ENCODE peak calls at places on chromosomes 3 and 15, in four cellular contexts. A is cardiac muscle cell, C is left ventricle myocardium inferior, B is AG04450. T is an unnamed sample.

GRCh38 chr3:176926034-176926433 is 271.2 kb downstream of the TBL1XR1 start:
- DNase-seq in A (no peak), C (no peak), B (no peak), T (no peak)

GRCh38 chr3:174099724-174100123 is 702.2 kb downstream of the NLGN1 start:
- DNase-seq in A (no peak), C (no peak), B (no peak), T (no peak)

GRCh38 chr3:52836991-52837390 is 2.2 kb upstream of the MUSTN1 start:
- DNase-seq in A (no peak), C (no peak), B (no peak), T (no peak)

GRCh38 chr3:123783050-123783724 is 100.9 kb downstream of the MYLK start:
- DNase-seq in A (no peak), C (no peak), B (no peak), T (no peak)

GRCh38 chr3:111582114-111582461 is 13.1 kb downstream of the ZBED2 start:
- DNase-seq in A (peak), C (no peak), B (peak), T (no peak)

GRCh38 chr3:197298341-197298857 is at the start of gene DLG1:
- DNase-seq in A (peak), C (peak), B (peak), T (peak)

GRCh38 chr3:108296239-108296638 is at the start of gene HHLA2:
- DNase-seq in A (no peak), C (no peak), B (no peak), T (no peak)

GRCh38 chr3:186571644-186572013 is 1.1 kb downstream of the DNAJB11 start:
- DNase-seq in A (no peak), C (no peak), B (no peak), T (no peak)

GRCh38 chr3:125212096-125212508 is 446 bp downstream of the SLC12A8 start:
- DNase-seq in A (no peak), C (no peak), B (no peak), T (no peak)

GRCh38 chr15:31843426-31844055 is 186.8 kb upstream of the CHRNA7 start:
- DNase-seq in A (no peak), C (no peak), B (no peak), T (no peak)

GRCh38 chr3:48598323-48599076 is 3.4 kb upstream of the COL7A1 start:
- DNase-seq in A (peak), C (peak), B (peak), T (no peak)

GRCh38 chr3:32872487-32873382 is 54.9 kb downstream of the TRIM71 start:
- DNase-seq in A (peak), C (no peak), B (no peak), T (no peak)

GRCh38 chr3:168545591-168545990 is 449.9 kb upstream of the GOLIM4 start:
- DNase-seq in A (peak), C (peak), B (no peak), T (no peak)

GRCh38 chr3:140292684-140293083 is 357.7 kb downstream of the CLSTN2 start:
- DNase-seq in A (peak), C (peak), B (no peak), T (no peak)

GRCh38 chr15:79185199-79185598 is 94.6 kb upstream of the RASGRF1 start:
- DNase-seq in A (no peak), C (no peak), B (no peak), T (no peak)

GRCh38 chr15:40270246-40270995 is 12.4 kb downstream of the ANKRD63 start:
- DNase-seq in A (no peak), C (no peak), B (no peak), T (no peak)

GRCh38 chr15:40273428-40273827 is 9.4 kb downstream of the ANKRD63 start:
- DNase-seq in A (no peak), C (no peak), B (no peak), T (no peak)

GRCh38 chr15:40271915-40272712 is 10.8 kb downstream of the ANKRD63 start:
- DNase-seq in A (no peak), C (no peak), B (no peak), T (no peak)

GRCh38 chr15:40274350-40275274 is 8.3 kb downstream of the ANKRD63 start:
- DNase-seq in A (peak), C (peak), B (peak), T (peak)

GRCh38 chr15:40272713-40273056 is 10.2 kb downstream of the ANKRD63 start:
- DNase-seq in A (no peak), C (no peak), B (no peak), T (no peak)
- TF ChIP-seq CTCF in A (no peak), C (no peak), B (peak), T (no peak)

DNA sequence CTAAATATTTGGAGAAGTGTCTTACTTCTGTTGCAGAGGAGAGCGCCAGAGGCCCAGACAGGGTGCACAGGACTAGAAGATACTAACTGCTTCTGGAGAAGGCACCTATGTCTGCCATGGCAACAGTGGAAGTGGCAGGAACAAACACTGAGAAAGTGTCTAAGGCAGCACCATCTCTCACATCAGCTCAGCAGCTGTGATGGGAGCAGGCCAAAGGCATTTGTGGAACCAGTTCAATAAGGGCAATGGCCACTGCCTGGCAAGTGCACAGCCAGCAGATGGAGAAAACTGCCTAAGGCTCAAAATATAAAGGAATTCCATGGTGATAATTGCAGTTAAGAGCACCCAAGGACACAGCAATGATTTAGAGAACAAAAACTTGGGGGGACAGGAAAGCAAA is 563.0 kb upstream of the CCDC54 start:
- DNase-seq in A (peak), C (peak), B (no peak), T (no peak)
- TF ChIP-seq CTCF in A (no peak), C (no peak), B (no peak), T (no peak)

GRCh38 chr15:90660195-90660995 is 56.8 kb upstream of the BLM start:
- DNase-seq in A (peak), C (peak), B (peak), T (peak)

GRCh38 chr15:90666135-90666909 is 50.8 kb upstream of the BLM start:
- DNase-seq in A (no peak), C (no peak), B (no peak), T (no peak)

GRCh38 chr15:90665288-90666134 is 51.6 kb upstream of the BLM start:
- DNase-seq in A (peak), C (peak), B (no peak), T (no peak)

GRCh38 chr15:90667063-90667754 is 49.9 kb upstream of the BLM start:
- DNase-seq in A (no peak), C (no peak), B (no peak), T (no peak)

DNA sequence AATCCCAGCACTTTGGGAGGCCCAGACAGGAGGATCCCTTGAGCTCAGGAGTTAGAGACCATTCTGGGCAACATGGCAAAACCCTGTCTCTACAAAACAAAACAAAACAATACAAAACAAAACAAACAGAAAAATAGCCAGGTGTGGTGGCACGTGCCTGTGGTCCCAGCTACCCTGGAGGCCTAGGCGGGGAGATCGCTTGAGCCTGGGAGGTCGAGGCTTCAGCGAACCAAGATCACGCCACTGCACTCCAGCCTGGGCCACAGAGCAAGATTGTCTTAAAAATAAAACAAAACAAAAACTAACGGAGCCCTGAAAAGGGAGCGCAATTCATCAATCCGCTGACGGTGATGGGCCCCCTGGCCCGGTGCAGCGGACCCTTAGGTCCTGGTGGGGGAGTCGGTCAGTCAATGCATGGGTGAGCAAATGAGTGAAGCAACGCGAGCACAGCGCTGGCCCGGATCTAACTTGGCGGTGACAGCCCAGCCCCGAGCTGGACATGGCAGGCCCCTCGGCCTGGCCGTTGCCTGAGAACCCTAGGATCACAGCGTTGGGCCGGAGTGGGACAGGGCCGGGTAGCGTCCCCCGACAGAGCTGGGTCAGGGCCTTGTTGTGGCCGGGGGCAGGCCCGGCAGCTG is 52.4 kb upstream of the BLM start:
- DNase-seq in A (peak), C (peak), B (no peak), T (peak)
- TF ChIP-seq CTCF in A (peak), C (no peak), B (peak), T (no peak)

DNA sequence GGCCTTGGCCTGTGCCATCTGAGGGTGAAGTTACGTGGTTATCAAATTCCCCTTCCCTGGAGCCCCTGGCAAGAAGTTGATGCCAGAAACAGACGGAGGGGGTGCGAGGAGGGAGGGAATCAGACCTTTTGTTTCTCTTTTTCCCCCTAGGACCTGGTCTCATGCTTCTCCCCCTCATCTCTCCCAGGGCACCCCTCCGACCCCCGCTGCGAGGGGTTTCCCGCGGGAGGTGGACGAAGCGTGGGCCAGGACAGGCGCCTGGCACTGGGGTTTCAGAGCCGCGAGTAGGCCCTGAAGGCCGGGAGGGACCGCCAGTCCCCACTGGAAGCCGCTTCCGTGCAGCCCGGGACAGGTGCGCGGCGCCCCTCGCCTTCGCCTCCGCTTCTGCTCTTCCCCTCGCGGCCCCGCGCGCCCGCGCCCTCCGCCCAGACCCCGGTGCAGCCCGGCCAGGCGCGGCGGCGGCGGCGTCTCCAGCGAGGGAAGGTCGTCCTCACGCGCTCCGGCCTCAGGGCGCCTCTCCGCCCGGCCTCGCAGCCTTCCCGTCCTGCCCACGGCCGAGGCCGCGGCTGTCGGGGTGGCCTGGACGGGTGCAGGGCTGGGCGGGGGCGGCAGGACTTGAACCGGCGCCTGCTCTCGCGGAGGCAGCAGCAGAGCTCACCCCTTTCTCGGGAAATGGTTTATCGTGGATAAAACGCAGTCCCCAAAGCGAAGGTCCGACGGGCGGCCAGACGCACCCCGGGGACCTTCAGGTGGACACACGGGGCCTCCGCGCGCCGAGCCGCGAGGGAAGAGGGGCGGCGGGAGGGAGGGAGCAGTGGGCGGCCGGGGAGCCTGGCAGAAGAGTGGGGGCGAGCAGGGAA is 31.5 kb upstream of the ADAMTS17 start:
- DNase-seq in A (no peak), C (no peak), B (no peak), T (no peak)
- TF ChIP-seq CTCF in A (no peak), C (no peak), B (no peak), T (no peak)

GRCh38 chr15:64092075-64092820 is 1.4 kb downstream of the CIAO2A start:
- DNase-seq in A (no peak), C (no peak), B (no peak), T (no peak)

GRCh38 chr15:64095431-64095794 is 369 bp upstream of the SNX1 start:
- DNase-seq in A (no peak), C (no peak), B (no peak), T (no peak)

GRCh38 chr15:64093627-64094417 is at the start of gene CIAO2A:
- DNase-seq in A (peak), C (peak), B (peak), T (peak)

GRCh38 chr15:64090527-64090926 is 3.1 kb downstream of the CIAO2A start:
- DNase-seq in A (no peak), C (no peak), B (no peak), T (peak)

DNA sequence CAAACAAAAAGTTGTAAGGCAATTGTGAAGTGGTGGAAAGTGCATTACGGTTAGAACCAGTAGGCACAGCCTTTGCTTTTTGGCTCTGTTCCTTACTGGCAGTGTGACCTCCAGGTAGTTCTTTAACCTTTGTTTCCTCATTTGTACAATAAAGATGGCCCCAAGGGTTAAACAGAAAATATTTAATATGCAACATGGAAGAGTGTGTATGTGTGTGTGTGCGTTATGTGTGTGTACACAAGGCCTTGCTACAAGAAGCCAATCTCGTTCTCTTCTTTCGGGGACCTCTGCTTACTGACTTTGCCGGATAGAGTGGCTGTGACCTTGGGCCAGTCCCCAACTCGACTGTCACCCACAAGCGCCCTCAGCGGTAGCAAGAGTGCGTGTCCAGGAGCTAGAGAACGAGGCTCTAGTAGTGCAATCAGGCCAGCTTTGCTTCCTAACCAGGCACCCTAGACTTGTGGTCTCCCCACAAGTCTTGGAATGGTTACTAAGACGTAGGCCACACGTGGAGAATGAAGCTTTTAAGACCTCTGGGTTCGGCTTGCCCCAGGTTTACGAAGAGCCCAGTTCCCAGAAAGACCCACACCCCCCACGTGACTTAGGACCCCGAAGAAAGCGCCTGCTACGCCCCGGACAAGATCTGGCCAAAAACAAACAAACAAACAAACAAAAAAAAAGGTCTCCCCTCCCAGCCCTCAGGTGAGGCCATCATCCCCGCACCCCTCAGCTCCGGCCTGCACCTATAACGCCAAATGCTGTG is 593 bp downstream of the CIAO2A start:
- DNase-seq in A (peak), C (peak), B (no peak), T (peak)
- TF ChIP-seq CTCF in A (no peak), C (no peak), B (no peak), T (no peak)